ENCODE peak calls at places on chromosomes 11 and 22, in eight cellular contexts. H is cardiac fibroblast, A is kidney epithelial cell, M is lower leg skin, Q is IMR-90, N is brain microvascular endothelial cell, T is uterus, Y is lower lobe of right lung. J is an unnamed sample.

GRCh38 chr11:25415793-25416192 is 916.1 kb upstream of the ANO3 start:
- DNase-seq in Q (no peak), T (no peak), A (no peak), Y (no peak), H (no peak), N (no peak), M (no peak), J (no peak)

GRCh38 chr11:114307524-114308203 is 11.5 kb downstream of the NNMT start:
- DNase-seq in N (peak; percentile 71), M (peak; percentile 73), Y (peak; percentile 76), T (peak; percentile 60), H (peak; percentile 96), Q (peak; percentile 59), A (peak; percentile 56), J (no peak)

GRCh38 chr11:678297-678696 is 16.7 kb downstream of the DEAF1 start:
- DNase-seq in M (no peak), A (no peak), N (no peak), T (no peak), H (no peak), Q (no peak), Y (no peak), J (no peak)

GRCh38 chr22:43964314-43964857 is 9.1 kb downstream of the SAMM50 start:
- DNase-seq in T (no peak), Q (no peak), N (no peak), H (no peak), Y (no peak), A (no peak), M (no peak), J (no peak)

GRCh38 chr11:71340076-71340606 is 87.8 kb upstream of the SHANK2 start:
- DNase-seq in T (no peak), H (no peak), Q (no peak), Y (no peak), N (no peak), A (no peak), M (no peak), J (no peak)

GRCh38 chr11:92886243-92886905 is 83.1 kb upstream of the MTNR1B start:
- DNase-seq in Q (peak; percentile 61), A (peak; percentile 26), H (peak; percentile 69), Y (no peak), M (no peak), N (peak; percentile 61), T (peak; percentile 24), J (peak; percentile 65)

GRCh38 chr11:92413757-92414513 is 189.3 kb downstream of the FAT3 start:
- DNase-seq in Q (no peak), H (no peak), N (no peak), T (no peak), M (no peak), Y (no peak), A (no peak), J (peak; percentile 4)

GRCh38 chr11:70302086-70302752 is 31.7 kb downstream of the PPFIA1 start:
- DNase-seq in M (no peak), T (no peak), Q (peak; percentile 41), H (no peak), Y (no peak), A (no peak), N (no peak), J (no peak)

GRCh38 chr11:78841451-78842060 is 266.9 kb upstream of the NARS2 start:
- DNase-seq in N (no peak), A (peak; percentile 23), H (peak; percentile 23), Q (peak; percentile 46), Y (no peak), T (no peak), M (no peak), J (no peak)

GRCh38 chr11:76860539-76861475 is at the start of gene ACER3:
- DNase-seq in Y (peak; percentile 97), A (peak; percentile 51), Q (peak; percentile 78), N (peak; percentile 69), H (peak; percentile 93), M (peak; percentile 84), T (peak; percentile 90), J (peak; percentile 99)
- TF ChIP-seq CTCF in Y (no peak), A (peak; percentile 39), Q (peak; percentile 24), N (peak; percentile 61), H (peak; percentile 36), M (no peak), T (peak; percentile 9), J (no peak)

DNA sequence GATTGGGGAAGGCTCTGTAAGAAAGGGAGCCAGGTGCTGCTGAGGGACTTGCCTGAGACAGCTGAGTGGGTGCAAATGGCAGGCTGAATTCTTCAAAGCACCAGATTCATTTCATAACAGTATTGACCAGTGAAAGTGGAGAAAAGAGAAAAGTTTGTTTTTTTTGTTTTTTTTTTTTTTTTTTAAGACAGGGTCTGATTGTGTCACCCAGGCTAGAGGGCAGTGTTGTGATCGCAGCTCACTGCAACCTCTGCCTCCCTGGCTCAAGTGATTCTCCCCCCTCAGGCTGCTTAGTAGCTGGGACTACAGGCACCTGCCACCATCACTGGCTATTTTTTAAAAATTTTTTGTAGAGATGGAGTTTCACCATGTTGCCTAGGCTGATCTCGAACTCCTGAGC is 494.0 kb downstream of the MIAT start:
- DNase-seq in Q (no peak), T (no peak), A (no peak), H (no peak), M (no peak), N (no peak), Y (no peak), J (no peak)
- TF ChIP-seq CTCF in Q (no peak), T (no peak), A (no peak), H (peak; percentile 11), M (no peak), N (peak; percentile 34), Y (no peak), J (no peak)

DNA sequence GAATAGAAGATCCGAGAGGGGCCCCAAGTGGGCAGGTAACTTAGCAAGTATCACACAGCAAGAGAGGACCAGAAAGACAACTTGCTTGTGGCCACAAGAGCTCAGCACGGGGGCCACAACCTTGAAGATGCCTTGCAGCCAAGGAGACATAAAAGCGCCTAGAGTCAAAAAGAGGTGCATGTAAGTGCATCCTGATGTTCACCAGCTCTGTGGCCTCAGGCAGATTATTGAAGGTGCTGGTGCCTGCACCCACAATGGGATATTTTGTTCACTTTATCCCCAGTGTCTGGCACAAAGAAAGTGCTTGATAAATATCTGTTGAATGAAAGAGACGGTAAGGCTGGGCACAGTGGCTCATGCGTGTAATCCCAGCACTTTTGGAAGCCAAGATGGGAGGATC is 106.0 kb upstream of the ASPHD2 start:
- DNase-seq in A (no peak), M (no peak), N (no peak), T (no peak), Q (no peak), H (no peak), Y (no peak), J (no peak)
- TF ChIP-seq CTCF in A (no peak), M (no peak), N (no peak), T (no peak), Q (no peak), H (no peak), Y (no peak), J (no peak)

DNA sequence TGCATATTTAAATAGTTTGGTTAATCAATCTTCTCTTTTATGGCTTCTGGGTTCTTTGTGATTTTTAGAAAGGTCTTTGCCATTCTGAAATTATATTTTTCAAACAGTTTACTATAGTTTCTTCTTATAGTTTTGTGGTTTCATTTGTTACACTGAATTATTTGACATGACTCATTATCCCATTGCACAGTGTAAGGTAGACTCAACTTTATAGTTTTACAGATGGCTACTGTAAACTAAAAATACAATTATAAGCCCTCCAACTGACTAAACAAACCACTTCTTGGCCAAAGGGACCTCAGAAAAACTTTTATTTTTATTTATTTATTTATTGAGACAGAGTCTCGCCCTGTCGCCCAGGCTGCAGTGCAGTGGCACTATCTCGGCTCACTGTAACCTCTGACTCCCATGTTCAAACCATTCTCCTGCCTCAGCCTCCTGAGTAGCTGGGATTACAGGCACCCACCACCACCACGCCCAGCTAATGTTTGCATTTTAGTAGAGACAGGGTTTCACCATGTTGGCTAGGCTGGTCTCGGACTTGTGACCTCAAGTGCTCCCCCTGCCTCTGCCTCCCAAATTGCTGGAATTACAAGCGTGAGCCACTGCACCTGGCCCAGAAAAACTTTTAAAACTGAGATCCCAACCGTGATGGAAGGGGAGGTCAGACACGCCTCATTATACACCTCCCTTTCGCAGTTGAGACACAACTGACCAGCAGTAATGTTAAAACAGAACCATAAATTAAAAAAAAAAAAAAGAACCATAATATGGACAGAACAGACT is 14.1 kb upstream of the RAC2 start:
- DNase-seq in T (no peak), N (no peak), Q (peak; percentile 38), Y (no peak), H (no peak), A (no peak), M (no peak), J (no peak)
- TF ChIP-seq CTCF in T (no peak), N (no peak), Q (no peak), Y (no peak), H (no peak), A (no peak), M (no peak), J (no peak)

GRCh38 chr11:20671856-20672546 is 2.6 kb downstream of the NELL1 start:
- DNase-seq in M (no peak), H (no peak), Q (no peak), N (no peak), Y (no peak), A (no peak), T (no peak), J (peak; percentile 38)
- TF ChIP-seq CTCF in M (no peak), H (peak; percentile 10), Q (no peak), N (peak; percentile 29), Y (no peak), A (peak; percentile 42), T (no peak), J (no peak)

GRCh38 chr11:67118801-67119576 is at the start of gene KDM2A:
- DNase-seq in Q (peak; percentile 99), N (peak; percentile 98), H (peak; percentile 99), M (peak; percentile 98), T (peak; percentile 99), A (peak; percentile 91), Y (peak; percentile 100), J (peak; percentile 100)
- TF ChIP-seq CTCF in Q (peak; percentile 22), N (no peak), H (no peak), M (no peak), T (no peak), A (no peak), Y (peak; percentile 29), J (peak; percentile 18)